ENCODE peak calls at places on chromosome 3, in five cellular contexts. One of them, this sample, is unnamed.
A peak's percentile ranks its signal among the peaks of the same experiment; 100 is the strongest.

GRCh38 chr3:183253364-183253960 is 409 bp downstream of the B3GNT5 start:
- DNase-seq in hypothalamus: peak; percentile 30
- DNase-seq in ovary: peak; percentile 91
- DNase-seq in WTC11: peak; percentile 33
- DNase-seq in PC-3: peak; percentile 40
- DNase-seq in this sample: peak; percentile 52

GRCh38 chr3:114144909-114145688 is 33.8 kb downstream of the DRD3 start:
- DNase-seq in ovary: no peak
- DNase-seq in PC-3: peak; percentile 66
- DNase-seq in WTC11: no peak
- DNase-seq in hypothalamus: no peak
- DNase-seq in this sample: peak; percentile 1

GRCh38 chr3:194223951-194224350 is 88.0 kb downstream of the HES1 start:
- DNase-seq in ovary: no peak
- DNase-seq in PC-3: no peak
- DNase-seq in hypothalamus: no peak
- DNase-seq in WTC11: no peak
- DNase-seq in this sample: no peak

GRCh38 chr3:172146349-172146748 is 107.0 kb downstream of the FNDC3B start:
- DNase-seq in PC-3: no peak
- DNase-seq in hypothalamus: no peak
- DNase-seq in WTC11: no peak
- DNase-seq in ovary: no peak
- DNase-seq in this sample: no peak

GRCh38 chr3:61637088-61638051 is 76.0 kb downstream of the PTPRG start:
- DNase-seq in ovary: peak; percentile 42
- DNase-seq in WTC11: no peak
- DNase-seq in PC-3: no peak
- DNase-seq in hypothalamus: no peak
- DNase-seq in this sample: no peak

GRCh38 chr3:187798531-187799520 is 53.6 kb upstream of the BCL6 start:
- DNase-seq in ovary: no peak
- DNase-seq in PC-3: no peak
- DNase-seq in hypothalamus: no peak
- DNase-seq in WTC11: no peak
- DNase-seq in this sample: no peak

GRCh38 chr3:178845446-178846118 is 226.0 kb downstream of the ZMAT3 start:
- DNase-seq in ovary: no peak
- DNase-seq in hypothalamus: no peak
- DNase-seq in PC-3: no peak
- DNase-seq in WTC11: no peak
- DNase-seq in this sample: no peak

GRCh38 chr3:104952160-104952559 is 414.5 kb upstream of the ALCAM start:
- DNase-seq in WTC11: no peak
- DNase-seq in ovary: no peak
- DNase-seq in PC-3: no peak
- DNase-seq in hypothalamus: no peak
- DNase-seq in this sample: no peak

GRCh38 chr3:45760878-45761711 is 35.2 kb downstream of the SLC6A20 start:
- DNase-seq in ovary: no peak
- DNase-seq in hypothalamus: no peak
- DNase-seq in PC-3: peak; percentile 69
- DNase-seq in WTC11: peak; percentile 68
- DNase-seq in this sample: peak; percentile 14

GRCh38 chr3:53147161-53147902 is 13.7 kb upstream of the PRKCD start:
- DNase-seq in hypothalamus: no peak
- DNase-seq in PC-3: no peak
- DNase-seq in ovary: no peak
- DNase-seq in WTC11: no peak
- DNase-seq in this sample: no peak

This sample was measured in amygdala.